ENCODE peak calls at places on chromosomes 7 and 10, in four cellular contexts. One of them, this sample, is unnamed.

GRCh38 chr7:128003179-128003578 is 28.1 kb downstream of the LRRC4 start:
- DNase-seq in SK-N-SH: no peak
- DNase-seq in WTC11: no peak
- DNase-seq in K562: no peak
- DNase-seq in this sample: no peak

GRCh38 chr10:122135251-122136025 is 135.7 kb upstream of the BTBD16 start:
- DNase-seq in WTC11: no peak
- DNase-seq in K562: no peak
- DNase-seq in SK-N-SH: no peak
- DNase-seq in this sample: no peak

GRCh38 chr7:27868117-27868516 is 128.2 kb downstream of the TAX1BP1 start:
- DNase-seq in SK-N-SH: no peak
- DNase-seq in K562: no peak
- DNase-seq in WTC11: no peak
- DNase-seq in this sample: no peak

GRCh38 chr7:72751978-72752377 is 76.0 kb downstream of the TYW1B start:
- DNase-seq in WTC11: peak
- DNase-seq in SK-N-SH: peak
- DNase-seq in K562: peak
- DNase-seq in this sample: no peak

GRCh38 chr10:102451105-102451969 is at the start of gene C10orf95:
- DNase-seq in K562: no peak
- DNase-seq in SK-N-SH: no peak
- DNase-seq in WTC11: peak
- DNase-seq in this sample: no peak

GRCh38 chr10:97207131-97207530 is 21.4 kb upstream of the SLIT1 start:
- DNase-seq in WTC11: no peak
- DNase-seq in K562: no peak
- DNase-seq in SK-N-SH: no peak
- DNase-seq in this sample: no peak

GRCh38 chr10:68628576-68629127 is 68.5 kb downstream of the TET1 start:
- DNase-seq in K562: no peak
- DNase-seq in SK-N-SH: no peak
- DNase-seq in WTC11: no peak
- DNase-seq in this sample: no peak

GRCh38 chr7:29976265-29976664 is 13.3 kb downstream of the SCRN1 start:
- DNase-seq in SK-N-SH: no peak
- DNase-seq in K562: no peak
- DNase-seq in WTC11: no peak
- DNase-seq in this sample: no peak

GRCh38 chr7:142800699-142801260 is 30.0 kb downstream of the PRSS2 start:
- DNase-seq in K562: no peak
- DNase-seq in WTC11: no peak
- DNase-seq in SK-N-SH: no peak
- DNase-seq in this sample: no peak

GRCh38 chr10:66941491-66941890 is 15.7 kb downstream of the LRRTM3 start:
- DNase-seq in SK-N-SH: no peak
- DNase-seq in WTC11: no peak
- DNase-seq in K562: no peak
- DNase-seq in this sample: no peak

GRCh38 chr10:52875341-52875740 is 102.8 kb upstream of the MBL2 start:
- DNase-seq in SK-N-SH: no peak
- DNase-seq in WTC11: no peak
- DNase-seq in K562: no peak
- DNase-seq in this sample: no peak

GRCh38 chr7:83791737-83792136 is 142.8 kb upstream of the SEMA3E start:
- DNase-seq in SK-N-SH: no peak
- DNase-seq in K562: no peak
- DNase-seq in WTC11: no peak
- DNase-seq in this sample: no peak

GRCh38 chr10:30833625-30833970 is 198.1 kb downstream of the ZNF438 start:
- DNase-seq in SK-N-SH: no peak
- DNase-seq in K562: no peak
- DNase-seq in WTC11: no peak
- DNase-seq in this sample: no peak

GRCh38 chr7:151025924-151026671 is 1.8 kb upstream of the ATG9B start:
- DNase-seq in WTC11: no peak
- DNase-seq in K562: no peak
- DNase-seq in SK-N-SH: no peak
- DNase-seq in this sample: no peak

GRCh38 chr10:132654708-132655661 is 117.4 kb downstream of the INPP5A start:
- DNase-seq in K562: peak
- DNase-seq in SK-N-SH: peak
- DNase-seq in WTC11: peak
- DNase-seq in this sample: peak

DNA sequence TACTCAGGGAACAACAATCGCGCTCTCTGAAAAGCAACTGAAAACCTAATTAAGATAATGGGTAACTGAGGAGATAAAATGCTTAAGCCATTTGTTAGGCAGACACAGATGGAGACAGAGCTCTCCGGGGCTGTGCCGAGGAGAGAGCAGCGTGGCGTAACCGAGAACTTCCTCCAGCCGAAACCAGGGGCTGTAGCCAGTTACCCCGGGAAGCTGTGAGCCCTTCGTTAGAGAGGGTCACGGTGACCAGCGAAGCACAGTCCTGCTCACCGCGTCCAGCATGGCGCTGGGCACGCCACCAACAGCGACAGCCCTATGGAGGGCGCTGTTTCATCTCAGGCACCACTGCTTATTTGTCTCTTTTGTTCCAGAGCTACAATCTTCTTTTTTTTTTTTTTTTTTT is 16.1 kb downstream of the PAPOLB start:
- DNase-seq in K562: peak
- DNase-seq in SK-N-SH: peak
- DNase-seq in WTC11: peak
- DNase-seq in this sample: no peak
- TF ChIP-seq FOXJ3 in K562: no peak
- TF ChIP-seq FOXJ3 in SK-N-SH: no peak
- TF ChIP-seq FOXJ3 in WTC11: no peak
- TF ChIP-seq FOXJ3 in this sample: no peak

DNA sequence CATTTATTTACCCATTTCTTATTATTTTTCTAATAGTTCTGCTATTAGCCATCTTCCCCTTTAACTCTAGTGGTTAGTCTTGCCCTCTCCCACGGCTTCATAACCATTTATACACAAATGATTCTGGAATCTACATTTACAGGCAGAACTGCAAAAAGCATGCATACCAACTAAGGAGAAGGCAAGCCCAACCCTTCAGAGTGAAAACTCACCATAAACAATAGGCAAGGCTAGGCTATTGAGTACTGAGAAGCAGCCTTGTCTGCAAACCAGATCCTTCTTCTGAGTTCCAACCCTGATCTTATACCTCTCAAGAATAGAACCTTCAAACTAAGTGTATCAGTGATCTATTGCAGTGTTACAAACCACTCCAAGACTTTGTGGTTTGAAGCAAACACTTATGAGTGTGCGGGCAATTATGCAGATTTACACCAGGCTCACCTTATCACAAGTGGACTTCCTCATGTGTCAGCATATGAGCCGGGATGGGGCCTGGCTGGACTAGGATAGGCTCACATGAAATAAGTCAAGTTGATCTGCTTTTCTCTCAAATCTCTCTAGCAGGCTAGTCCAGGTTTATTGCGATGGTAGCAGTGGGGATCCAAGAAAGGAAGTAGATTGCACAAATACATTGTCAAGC is 896.9 kb upstream of the PHF14 start:
- DNase-seq in K562: no peak
- DNase-seq in SK-N-SH: no peak
- DNase-seq in WTC11: no peak
- DNase-seq in this sample: no peak
- TF ChIP-seq FOXJ3 in K562: no peak
- TF ChIP-seq FOXJ3 in SK-N-SH: no peak
- TF ChIP-seq FOXJ3 in WTC11: no peak
- TF ChIP-seq FOXJ3 in this sample: no peak

GRCh38 chr7:133310232-133310852 is 57.5 kb downstream of the EXOC4 start:
- DNase-seq in SK-N-SH: no peak
- DNase-seq in WTC11: no peak
- DNase-seq in K562: no peak
- DNase-seq in this sample: peak
- TF ChIP-seq FOXJ3 in SK-N-SH: no peak
- TF ChIP-seq FOXJ3 in WTC11: no peak
- TF ChIP-seq FOXJ3 in K562: no peak
- TF ChIP-seq FOXJ3 in this sample: no peak

DNA sequence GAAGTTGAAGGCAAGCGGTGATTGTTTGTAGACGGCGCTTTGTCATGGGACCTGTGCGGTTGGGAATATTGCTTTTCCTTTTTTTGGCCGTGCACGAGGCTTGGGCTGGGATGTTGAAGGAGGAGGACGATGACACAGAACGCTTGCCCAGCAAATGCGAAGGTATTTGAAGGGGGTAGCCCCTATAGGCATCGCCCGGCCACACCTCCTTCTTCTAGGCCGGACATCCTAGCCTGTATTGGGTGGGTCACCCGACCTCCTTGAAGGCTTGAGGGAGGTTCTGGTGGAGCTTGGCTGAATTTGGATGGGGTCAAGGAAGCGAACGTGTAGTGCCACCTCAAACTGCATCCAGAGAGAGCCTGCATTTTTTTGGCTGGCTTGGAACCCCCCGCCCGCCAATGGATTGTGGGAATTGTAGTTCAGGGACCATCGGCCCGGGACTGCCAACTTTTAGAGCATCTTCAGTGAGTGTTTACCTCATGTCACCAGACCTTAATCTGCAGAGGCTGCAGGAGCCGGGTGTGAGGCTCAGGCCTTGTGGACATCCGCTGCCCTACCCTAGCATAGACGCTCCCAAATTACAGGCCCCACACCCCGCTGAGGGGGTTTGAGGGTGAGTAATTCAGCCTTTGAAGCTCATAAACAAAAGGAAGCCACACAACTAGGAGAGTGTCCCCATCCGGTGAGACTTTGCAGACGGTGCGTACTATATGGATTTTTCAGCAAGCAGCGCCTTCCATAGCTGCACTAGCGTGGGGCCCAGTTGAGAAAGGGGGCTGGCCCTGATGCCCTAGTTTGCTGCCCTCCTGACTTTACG is 475 bp downstream of the CNPY4 start:
- DNase-seq in SK-N-SH: peak
- DNase-seq in K562: peak
- DNase-seq in WTC11: peak
- DNase-seq in this sample: peak
- TF ChIP-seq FOXJ3 in SK-N-SH: no peak
- TF ChIP-seq FOXJ3 in K562: no peak
- TF ChIP-seq FOXJ3 in WTC11: no peak
- TF ChIP-seq FOXJ3 in this sample: no peak

DNA sequence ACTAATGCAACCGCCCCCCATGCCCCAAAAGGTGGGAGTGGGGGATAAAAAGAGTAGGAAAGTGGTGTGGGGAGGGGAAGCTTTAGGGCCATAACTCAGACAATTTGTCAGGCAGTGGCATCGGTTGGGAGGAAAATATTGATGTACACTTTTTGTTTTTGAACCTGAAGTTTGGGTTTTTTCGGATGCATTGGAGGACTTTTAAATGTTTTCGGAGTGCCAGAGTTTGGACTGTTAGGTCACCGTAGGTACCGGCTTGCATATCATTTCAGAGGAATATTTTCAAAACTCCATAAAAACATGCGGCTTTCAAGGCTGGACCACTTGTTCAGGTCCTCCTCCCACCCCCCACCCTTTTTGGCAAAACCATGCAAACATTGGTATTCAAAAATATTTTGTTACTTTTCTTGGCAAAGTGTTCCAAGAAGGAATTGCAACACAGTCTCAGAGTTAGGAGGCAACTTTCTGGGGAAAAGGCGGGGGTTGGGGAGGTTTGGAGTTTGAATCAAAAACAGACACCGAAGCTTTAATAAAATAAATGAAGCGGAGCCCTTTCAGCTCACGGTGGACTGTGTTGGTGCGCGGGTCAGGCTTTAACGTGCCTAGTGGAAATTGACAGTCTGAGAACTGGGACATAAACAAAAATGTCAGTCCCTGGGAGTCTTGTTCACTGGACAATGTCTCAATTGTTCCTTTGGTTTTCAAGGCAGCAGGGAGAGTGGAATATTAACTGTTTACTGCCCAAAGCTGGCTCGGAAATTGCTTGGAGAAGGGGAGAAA is 109.1 kb downstream of the TCF7L2 start:
- DNase-seq in K562: no peak
- DNase-seq in SK-N-SH: peak
- DNase-seq in WTC11: no peak
- DNase-seq in this sample: peak
- TF ChIP-seq FOXJ3 in K562: no peak
- TF ChIP-seq FOXJ3 in SK-N-SH: no peak
- TF ChIP-seq FOXJ3 in WTC11: no peak
- TF ChIP-seq FOXJ3 in this sample: no peak

GRCh38 chr10:70832236-70832635 is 16.5 kb downstream of the SGPL1 start:
- DNase-seq in WTC11: no peak
- DNase-seq in K562: no peak
- DNase-seq in SK-N-SH: no peak
- DNase-seq in this sample: no peak

GRCh38 chr10:70829543-70829942 is 13.8 kb downstream of the SGPL1 start:
- DNase-seq in K562: no peak
- DNase-seq in SK-N-SH: no peak
- DNase-seq in WTC11: no peak
- DNase-seq in this sample: peak

GRCh38 chr10:70827358-70827757 is 11.6 kb downstream of the SGPL1 start:
- DNase-seq in SK-N-SH: no peak
- DNase-seq in WTC11: no peak
- DNase-seq in K562: no peak
- DNase-seq in this sample: no peak

GRCh38 chr10:70830185-70830584 is 14.4 kb downstream of the SGPL1 start:
- DNase-seq in WTC11: no peak
- DNase-seq in K562: no peak
- DNase-seq in SK-N-SH: no peak
- DNase-seq in this sample: no peak

GRCh38 chr10:70828923-70829322 is 13.2 kb downstream of the SGPL1 start:
- DNase-seq in SK-N-SH: no peak
- DNase-seq in K562: no peak
- DNase-seq in WTC11: no peak
- DNase-seq in this sample: no peak
- TF ChIP-seq FOXJ3 in SK-N-SH: no peak
- TF ChIP-seq FOXJ3 in K562: no peak
- TF ChIP-seq FOXJ3 in WTC11: no peak
- TF ChIP-seq FOXJ3 in this sample: no peak

GRCh38 chr10:98367626-98368451 is 47.1 kb downstream of the PYROXD2 start:
- DNase-seq in WTC11: no peak
- DNase-seq in SK-N-SH: no peak
- DNase-seq in K562: no peak
- DNase-seq in this sample: no peak

GRCh38 chr10:98373260-98373659 is 41.7 kb downstream of the PYROXD2 start:
- DNase-seq in WTC11: no peak
- DNase-seq in SK-N-SH: no peak
- DNase-seq in K562: no peak
- DNase-seq in this sample: no peak

GRCh38 chr10:98368644-98369043 is 46.3 kb downstream of the PYROXD2 start:
- DNase-seq in K562: no peak
- DNase-seq in WTC11: no peak
- DNase-seq in SK-N-SH: no peak
- DNase-seq in this sample: no peak

GRCh38 chr10:98371421-98371820 is 43.6 kb downstream of the PYROXD2 start:
- DNase-seq in WTC11: no peak
- DNase-seq in K562: no peak
- DNase-seq in SK-N-SH: no peak
- DNase-seq in this sample: no peak

GRCh38 chr10:98369801-98370200 is 45.2 kb downstream of the PYROXD2 start:
- DNase-seq in WTC11: no peak
- DNase-seq in SK-N-SH: no peak
- DNase-seq in K562: no peak
- DNase-seq in this sample: no peak
- TF ChIP-seq FOXJ3 in WTC11: no peak
- TF ChIP-seq FOXJ3 in SK-N-SH: no peak
- TF ChIP-seq FOXJ3 in K562: no peak
- TF ChIP-seq FOXJ3 in this sample: no peak

This sample was measured in HepG2.